ENCODE peak calls at places on chromosomes 16 and 17, in five cellular contexts. One of them, this sample, is unnamed.

GRCh38 chr16:53515259-53515658 is 12.2 kb upstream of the AKTIP start:
- DNase-seq in T-cell: no peak
- DNase-seq in activated CD8-positive, alpha-beta memory T cell treated with anti-CD3 and anti-CD28 coated beads, Interleukin-2, amount 10 ng/mL, durations not matched to agents 7 days and 5 days: no peak
- DNase-seq in C1 segment of cervical spinal cord: no peak
- DNase-seq in COR-L47: no peak
- DNase-seq in this sample: no peak

GRCh38 chr17:5973410-5973809 is 96.8 kb upstream of the WSCD1 start:
- DNase-seq in activated CD8-positive, alpha-beta memory T cell treated with anti-CD3 and anti-CD28 coated beads, Interleukin-2, amount 10 ng/mL, durations not matched to agents 7 days and 5 days: no peak
- DNase-seq in C1 segment of cervical spinal cord: no peak
- DNase-seq in T-cell: no peak
- DNase-seq in COR-L47: no peak
- DNase-seq in this sample: no peak

GRCh38 chr17:7515912-7516610 is 31.9 kb downstream of the POLR2A start:
- DNase-seq in C1 segment of cervical spinal cord: no peak
- DNase-seq in T-cell: no peak
- DNase-seq in activated CD8-positive, alpha-beta memory T cell treated with anti-CD3 and anti-CD28 coated beads, Interleukin-2, amount 10 ng/mL, durations not matched to agents 7 days and 5 days: no peak
- DNase-seq in COR-L47: no peak
- DNase-seq in this sample: no peak

GRCh38 chr17:57940653-57941329 is 14.4 kb downstream of the CUEDC1 start:
- DNase-seq in T-cell: no peak
- DNase-seq in COR-L47: peak; percentile 38
- DNase-seq in C1 segment of cervical spinal cord: no peak
- DNase-seq in activated CD8-positive, alpha-beta memory T cell treated with anti-CD3 and anti-CD28 coated beads, Interleukin-2, amount 10 ng/mL, durations not matched to agents 7 days and 5 days: no peak
- DNase-seq in this sample: no peak

GRCh38 chr17:19718613-19719364 is 2.4 kb upstream of the SLC47A2 start:
- DNase-seq in COR-L47: no peak
- DNase-seq in activated CD8-positive, alpha-beta memory T cell treated with anti-CD3 and anti-CD28 coated beads, Interleukin-2, amount 10 ng/mL, durations not matched to agents 7 days and 5 days: no peak
- DNase-seq in C1 segment of cervical spinal cord: no peak
- DNase-seq in T-cell: no peak
- DNase-seq in this sample: no peak

GRCh38 chr17:57363998-57364645 is 107.8 kb downstream of the MSI2 start:
- DNase-seq in activated CD8-positive, alpha-beta memory T cell treated with anti-CD3 and anti-CD28 coated beads, Interleukin-2, amount 10 ng/mL, durations not matched to agents 7 days and 5 days: no peak
- DNase-seq in C1 segment of cervical spinal cord: no peak
- DNase-seq in T-cell: no peak
- DNase-seq in COR-L47: peak; percentile 22
- DNase-seq in this sample: no peak

GRCh38 chr16:85798283-85798776 is 1.0 kb downstream of the EMC8 start:
- DNase-seq in C1 segment of cervical spinal cord: no peak
- DNase-seq in T-cell: no peak
- DNase-seq in COR-L47: no peak
- DNase-seq in activated CD8-positive, alpha-beta memory T cell treated with anti-CD3 and anti-CD28 coated beads, Interleukin-2, amount 10 ng/mL, durations not matched to agents 7 days and 5 days: no peak
- DNase-seq in this sample: no peak

GRCh38 chr17:2094891-2095535 is 40.1 kb downstream of the HIC1 start:
- DNase-seq in COR-L47: no peak
- DNase-seq in activated CD8-positive, alpha-beta memory T cell treated with anti-CD3 and anti-CD28 coated beads, Interleukin-2, amount 10 ng/mL, durations not matched to agents 7 days and 5 days: no peak
- DNase-seq in T-cell: no peak
- DNase-seq in C1 segment of cervical spinal cord: peak; percentile 7
- DNase-seq in this sample: no peak

GRCh38 chr16:77866769-77867168 is 78.4 kb downstream of the VAT1L start:
- DNase-seq in COR-L47: no peak
- DNase-seq in C1 segment of cervical spinal cord: no peak
- DNase-seq in T-cell: no peak
- DNase-seq in activated CD8-positive, alpha-beta memory T cell treated with anti-CD3 and anti-CD28 coated beads, Interleukin-2, amount 10 ng/mL, durations not matched to agents 7 days and 5 days: no peak
- DNase-seq in this sample: no peak

GRCh38 chr17:3993493-3994220 is 29.4 kb upstream of the ATP2A3 start:
- DNase-seq in T-cell: no peak
- DNase-seq in activated CD8-positive, alpha-beta memory T cell treated with anti-CD3 and anti-CD28 coated beads, Interleukin-2, amount 10 ng/mL, durations not matched to agents 7 days and 5 days: no peak
- DNase-seq in C1 segment of cervical spinal cord: no peak
- DNase-seq in COR-L47: no peak
- DNase-seq in this sample: no peak

GRCh38 chr17:62818491-62818890 is 10.4 kb upstream of the MARCHF10 start:
- DNase-seq in C1 segment of cervical spinal cord: no peak
- DNase-seq in T-cell: no peak
- DNase-seq in activated CD8-positive, alpha-beta memory T cell treated with anti-CD3 and anti-CD28 coated beads, Interleukin-2, amount 10 ng/mL, durations not matched to agents 7 days and 5 days: peak; percentile 33
- DNase-seq in COR-L47: no peak
- DNase-seq in this sample: no peak

GRCh38 chr16:50662306-50662940 is 18.7 kb downstream of the SNX20 start:
- DNase-seq in T-cell: no peak
- DNase-seq in C1 segment of cervical spinal cord: no peak
- DNase-seq in activated CD8-positive, alpha-beta memory T cell treated with anti-CD3 and anti-CD28 coated beads, Interleukin-2, amount 10 ng/mL, durations not matched to agents 7 days and 5 days: no peak
- DNase-seq in COR-L47: no peak
- DNase-seq in this sample: no peak

GRCh38 chr16:14505846-14506245 is 124.2 kb downstream of the PARN start:
- DNase-seq in COR-L47: no peak
- DNase-seq in T-cell: no peak
- DNase-seq in activated CD8-positive, alpha-beta memory T cell treated with anti-CD3 and anti-CD28 coated beads, Interleukin-2, amount 10 ng/mL, durations not matched to agents 7 days and 5 days: no peak
- DNase-seq in C1 segment of cervical spinal cord: no peak
- DNase-seq in this sample: no peak

GRCh38 chr17:81930142-81931125 is 2.9 kb upstream of the MAFG start:
- DNase-seq in activated CD8-positive, alpha-beta memory T cell treated with anti-CD3 and anti-CD28 coated beads, Interleukin-2, amount 10 ng/mL, durations not matched to agents 7 days and 5 days: no peak
- DNase-seq in T-cell: no peak
- DNase-seq in COR-L47: no peak
- DNase-seq in C1 segment of cervical spinal cord: no peak
- DNase-seq in this sample: peak; percentile 22

GRCh38 chr17:32516450-32516849 is 29.7 kb downstream of the CDK5R1 start:
- DNase-seq in COR-L47: peak; percentile 80
- DNase-seq in activated CD8-positive, alpha-beta memory T cell treated with anti-CD3 and anti-CD28 coated beads, Interleukin-2, amount 10 ng/mL, durations not matched to agents 7 days and 5 days: no peak
- DNase-seq in C1 segment of cervical spinal cord: no peak
- DNase-seq in T-cell: no peak
- DNase-seq in this sample: no peak

GRCh38 chr17:1648582-1649115 is 1.0 kb downstream of the RILP start:
- DNase-seq in C1 segment of cervical spinal cord: peak; percentile 85
- DNase-seq in T-cell: peak; percentile 85
- DNase-seq in COR-L47: peak; percentile 40
- DNase-seq in activated CD8-positive, alpha-beta memory T cell treated with anti-CD3 and anti-CD28 coated beads, Interleukin-2, amount 10 ng/mL, durations not matched to agents 7 days and 5 days: peak; percentile 96
- DNase-seq in this sample: peak; percentile 95

GRCh38 chr16:68090526-68090925 is 5.4 kb downstream of the NFATC3 start:
- DNase-seq in C1 segment of cervical spinal cord: no peak
- DNase-seq in COR-L47: no peak
- DNase-seq in T-cell: no peak
- DNase-seq in activated CD8-positive, alpha-beta memory T cell treated with anti-CD3 and anti-CD28 coated beads, Interleukin-2, amount 10 ng/mL, durations not matched to agents 7 days and 5 days: no peak
- DNase-seq in this sample: no peak

GRCh38 chr16:82187829-82188228 is 17.8 kb upstream of the MPHOSPH6 start:
- DNase-seq in activated CD8-positive, alpha-beta memory T cell treated with anti-CD3 and anti-CD28 coated beads, Interleukin-2, amount 10 ng/mL, durations not matched to agents 7 days and 5 days: no peak
- DNase-seq in T-cell: no peak
- DNase-seq in COR-L47: no peak
- DNase-seq in C1 segment of cervical spinal cord: no peak
- DNase-seq in this sample: no peak